ENCODE peak calls at places on chromosomes 6 and 20, in eight cellular contexts. Y is colonic mucosa, D is H9, O is IMR-90, F is PC-3, P is fibroblast of lung, B is HCT116, S is mammary epithelial cell. N is an unnamed sample.

GRCh38 chr20:58553841-58554240 is 38.6 kb upstream of the APCDD1L start:
- DNase-seq in O (peak), Y (no peak), D (peak), B (no peak), F (no peak), S (no peak), P (peak), N (no peak)

GRCh38 chr6:45448417-45449389 is 71.0 kb upstream of the SUPT3H start:
- DNase-seq in Y (no peak), F (no peak), B (no peak), O (peak), S (no peak), D (no peak), P (peak), N (peak)

GRCh38 chr20:44850272-44850671 is 35.2 kb upstream of the YWHAB start:
- DNase-seq in P (no peak), B (no peak), F (no peak), Y (peak), D (no peak), O (no peak), S (no peak), N (no peak)

GRCh38 chr6:131216277-131216676 is 81.0 kb downstream of the AKAP7 start:
- DNase-seq in D (no peak), S (no peak), F (no peak), O (no peak), B (no peak), Y (no peak), P (peak), N (no peak)

GRCh38 chr20:3811421-3812258 is 8.7 kb upstream of the AP5S1 start:
- DNase-seq in B (peak), D (no peak), Y (peak), P (peak), O (peak), S (peak), F (peak), N (no peak)

GRCh38 chr6:79719248-79719975 is 88.3 kb downstream of the SH3BGRL2 start:
- DNase-seq in S (peak), F (peak), O (peak), P (peak), D (no peak), Y (no peak), B (no peak), N (no peak)

GRCh38 chr6:143236151-143236788 is 175.6 kb downstream of the AIG1 start:
- DNase-seq in D (peak), Y (no peak), B (peak), O (peak), S (no peak), F (peak), P (peak), N (no peak)

GRCh38 chr6:12865117-12865516 is 148.6 kb downstream of the PHACTR1 start:
- DNase-seq in D (no peak), S (no peak), O (no peak), P (no peak), Y (no peak), F (no peak), B (no peak), N (no peak)

GRCh38 chr20:50415516-50416268 is 94.5 kb upstream of the PTPN1 start:
- DNase-seq in D (peak), B (peak), Y (peak), F (peak), S (peak), P (peak), O (peak), N (no peak)

GRCh38 chr6:134669531-134669930 is 280.4 kb downstream of the ALDH8A1 start:
- DNase-seq in O (no peak), F (no peak), D (no peak), Y (no peak), S (no peak), B (no peak), P (no peak), N (no peak)

GRCh38 chr20:45487231-45487635 is 17.7 kb downstream of the WFDC2 start:
- DNase-seq in P (no peak), D (peak), O (no peak), S (no peak), F (no peak), Y (no peak), B (no peak), N (no peak)

GRCh38 chr6:130981409-130981808 is 81.6 kb downstream of the EPB41L2 start:
- DNase-seq in D (no peak), O (peak), B (no peak), P (peak), F (no peak), S (no peak), Y (no peak), N (no peak)

GRCh38 chr6:149231786-149232185 is 85.7 kb upstream of the TAB2 start:
- DNase-seq in O (peak), Y (no peak), P (no peak), D (no peak), F (no peak), S (no peak), B (no peak), N (no peak)

GRCh38 chr6:131519670-131520436 is 53.2 kb upstream of the ARG1 start:
- DNase-seq in P (peak), F (peak), Y (peak), O (peak), S (peak), D (peak), B (peak), N (peak)

GRCh38 chr20:57428611-57429496 is 37.7 kb downstream of the RBM38 start:
- DNase-seq in B (no peak), Y (no peak), F (no peak), O (no peak), P (no peak), D (no peak), S (no peak), N (no peak)

GRCh38 chr6:15506066-15506465 is 156.8 kb downstream of the DTNBP1 start:
- DNase-seq in B (no peak), P (no peak), O (no peak), Y (no peak), S (no peak), D (no peak), F (no peak), N (no peak)

GRCh38 chr6:163592872-163593271 is 178.4 kb downstream of the QKI start:
- DNase-seq in B (no peak), P (no peak), Y (no peak), O (no peak), D (no peak), S (no peak), F (no peak), N (no peak)

GRCh38 chr6:158605266-158605878 is 39.2 kb downstream of the DYNLT1 start:
- DNase-seq in P (peak), O (peak), F (peak), D (peak), Y (peak), B (peak), S (peak), N (peak)

GRCh38 chr20:46040902-46041535 is 12.0 kb downstream of the SLC12A5 start:
- DNase-seq in P (peak), Y (peak), B (no peak), D (peak), F (peak), S (peak), O (peak), N (peak)

GRCh38 chr6:109781001-109781400 is 89.9 kb downstream of the FIG4 start:
- DNase-seq in F (no peak), S (no peak), B (no peak), O (no peak), D (no peak), P (no peak), Y (no peak), N (no peak)

GRCh38 chr6:170011233-170012142 is 260.1 kb downstream of the ERMARD start:
- DNase-seq in F (no peak), P (no peak), S (no peak), D (peak), Y (peak), O (no peak), B (no peak), N (no peak)

GRCh38 chr6:5619249-5619648 is 357.9 kb downstream of the FARS2 start:
- DNase-seq in F (no peak), D (no peak), P (no peak), S (no peak), O (no peak), Y (no peak), B (no peak), N (no peak)

GRCh38 chr20:1888796-1889463 is 6.3 kb upstream of the SIRPA start:
- DNase-seq in S (peak), B (no peak), D (no peak), P (no peak), F (no peak), Y (no peak), O (peak), N (no peak)

GRCh38 chr20:61608275-61609085 is 356.4 kb downstream of the CDH4 start:
- DNase-seq in P (peak), O (peak), D (peak), B (no peak), F (peak), S (peak), Y (no peak), N (peak)

GRCh38 chr20:47816487-47817451 is 31.5 kb upstream of the SULF2 start:
- DNase-seq in P (no peak), B (no peak), Y (no peak), F (no peak), S (peak), O (no peak), D (no peak), N (peak)

GRCh38 chr20:25287631-25288290 is 39.9 kb downstream of the PYGB start:
- DNase-seq in O (no peak), B (no peak), D (no peak), F (no peak), S (no peak), P (no peak), Y (no peak), N (no peak)

GRCh38 chr6:154232013-154232920 is 124.3 kb downstream of the IPCEF1 start:
- DNase-seq in Y (no peak), S (no peak), F (peak), D (no peak), B (no peak), P (peak), O (peak), N (no peak)

GRCh38 chr6:80553071-80553740 is 446.7 kb downstream of the BCKDHB start:
- DNase-seq in P (peak), Y (no peak), B (no peak), S (no peak), F (no peak), O (no peak), D (no peak), N (no peak)

GRCh38 chr20:64010711-64011237 is 25.2 kb upstream of the C20orf204 start:
- DNase-seq in P (no peak), B (no peak), F (peak), Y (no peak), D (no peak), O (peak), S (no peak), N (no peak)

GRCh38 chr20:23524146-23524545 is 33.2 kb downstream of the CST8 start:
- DNase-seq in O (no peak), S (no peak), Y (no peak), P (no peak), F (no peak), D (no peak), B (no peak), N (no peak)

GRCh38 chr20:40681684-40682083 is 7.4 kb downstream of the MAFB start:
- DNase-seq in B (no peak), Y (no peak), D (no peak), P (no peak), F (no peak), O (no peak), S (no peak), N (no peak)

GRCh38 chr6:14046476-14047068 is 71.0 kb upstream of the CD83 start:
- DNase-seq in O (peak), Y (peak), D (peak), F (peak), S (peak), P (peak), B (peak), N (peak)

GRCh38 chr6:12182676-12183075 is 107.5 kb upstream of the EDN1 start:
- DNase-seq in Y (no peak), D (no peak), B (no peak), P (peak), S (peak), O (peak), F (peak), N (no peak)

GRCh38 chr6:38531134-38531533 is 108.6 kb downstream of the BTBD9 start:
- DNase-seq in O (no peak), D (no peak), Y (no peak), S (no peak), B (no peak), F (no peak), P (no peak), N (no peak)

GRCh38 chr6:89997456-89998445 is 103.5 kb downstream of the GJA10 start:
- DNase-seq in O (no peak), F (no peak), Y (no peak), P (peak), B (no peak), S (no peak), D (no peak), N (no peak)

GRCh38 chr6:27139753-27140522 is 107.6 kb upstream of the PRSS16 start:
- DNase-seq in D (no peak), S (no peak), B (no peak), F (no peak), Y (peak), P (peak), O (peak), N (peak)

GRCh38 chr20:39342463-39342862 is 380.3 kb downstream of the DHX35 start:
- DNase-seq in Y (no peak), D (no peak), P (no peak), F (no peak), B (no peak), O (no peak), S (no peak), N (peak)

GRCh38 chr6:34235605-34236422 is 859 bp upstream of the HMGA1 start:
- DNase-seq in D (no peak), S (no peak), P (peak), Y (peak), B (no peak), F (peak), O (peak), N (no peak)

GRCh38 chr20:25546048-25546447 is 39.3 kb downstream of the NINL start:
- DNase-seq in Y (no peak), S (no peak), P (no peak), B (no peak), D (no peak), O (no peak), F (no peak), N (no peak)

GRCh38 chr6:136820541-136820940 is 1.9 kb upstream of the PEX7 start:
- DNase-seq in B (no peak), P (no peak), S (no peak), D (no peak), F (no peak), O (no peak), Y (no peak), N (no peak)

GRCh38 chr6:126660376-126660775 is 320.5 kb downstream of the CENPW start:
- DNase-seq in Y (no peak), B (no peak), S (no peak), D (no peak), F (no peak), P (no peak), O (no peak), N (no peak)

GRCh38 chr6:126662966-126663365 is 323.1 kb downstream of the CENPW start:
- DNase-seq in D (no peak), Y (no peak), P (no peak), S (no peak), B (no peak), F (no peak), O (no peak), N (no peak)

GRCh38 chr6:126661646-126662045 is 321.7 kb downstream of the CENPW start:
- DNase-seq in O (peak), S (peak), P (peak), B (no peak), F (no peak), D (no peak), Y (no peak), N (no peak)

DNA sequence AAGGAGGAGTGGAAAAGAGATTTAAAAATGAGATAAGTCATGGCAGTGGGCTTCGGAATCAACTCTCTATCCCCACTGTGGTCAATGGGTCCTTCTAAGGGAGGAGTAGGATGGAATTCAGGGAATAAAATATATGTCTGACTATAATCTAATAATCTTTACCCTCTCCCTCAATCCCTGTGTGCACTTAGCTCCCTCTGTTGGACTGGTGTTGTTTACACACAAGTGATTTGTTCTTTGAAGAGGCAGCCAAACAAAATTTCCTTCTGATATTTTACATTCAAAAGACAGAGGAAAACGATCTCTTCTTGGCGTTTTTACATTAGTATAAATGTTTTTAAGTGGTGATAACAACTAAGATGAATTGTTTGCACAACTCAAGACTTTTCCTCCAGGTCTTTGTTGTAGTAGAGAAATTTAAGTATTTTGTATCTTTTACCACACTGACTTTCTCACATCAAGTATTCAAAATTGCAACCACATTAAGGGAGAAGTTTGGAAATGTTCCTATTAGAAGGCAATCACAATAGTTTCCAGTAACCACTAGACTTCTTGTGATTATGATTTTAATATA is 317.7 kb downstream of the CENPW start:
- DNase-seq in F (peak), D (no peak), P (peak), S (peak), B (peak), O (peak), Y (peak), N (peak)
- TF ChIP-seq CTCF in F (peak), D (peak), P (peak), S (peak), B (peak), O (peak), Y (peak), N (peak)

DNA sequence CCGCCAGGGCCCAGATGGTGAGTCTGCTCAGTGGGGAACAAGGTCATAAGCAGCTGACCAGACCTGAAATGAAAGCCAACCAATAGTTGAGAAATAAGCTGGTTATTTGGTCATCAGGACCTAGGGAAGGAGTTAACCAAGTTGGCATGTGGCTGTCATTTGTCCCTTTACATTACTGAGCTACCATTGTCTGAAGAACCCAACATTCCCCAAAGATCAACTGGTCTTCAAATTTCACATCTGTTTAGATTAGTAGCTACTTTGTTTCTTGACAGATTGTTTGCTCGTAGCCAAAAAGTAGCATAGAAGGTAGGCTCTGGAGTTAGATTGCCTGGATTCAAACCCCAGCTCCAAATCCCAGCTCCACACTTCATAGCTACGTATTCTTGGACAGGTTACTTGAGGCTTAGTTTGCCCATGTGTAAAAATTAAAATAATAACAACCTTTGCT is 1.0 kb downstream of the NFKBIL1 start:
- DNase-seq in O (no peak), P (no peak), S (no peak), D (no peak), B (no peak), Y (no peak), F (no peak), N (no peak)
- H3K9ac ChIP-seq in O (no peak), P (no peak), S (no peak), D (no peak), B (peak), Y (peak), F (peak), N (no peak)

GRCh38 chr6:112237644-112238043 is 16.7 kb downstream of the LAMA4 start:
- DNase-seq in F (peak), D (no peak), B (no peak), S (no peak), P (peak), O (peak), Y (peak), N (no peak)
- H3K27ac ChIP-seq in F (peak), D (no peak), B (no peak), S (no peak), P (peak), O (peak), Y (peak), N (no peak)

GRCh38 chr6:122180132-122180531 is 219.3 kb upstream of the HSF2 start:
- DNase-seq in S (no peak), Y (no peak), O (peak), F (no peak), D (no peak), B (no peak), P (peak), N (no peak)
- TF ChIP-seq CTCF in S (peak), Y (no peak), O (peak), F (no peak), D (peak), B (no peak), P (peak), N (no peak)

GRCh38 chr6:2733736-2734480 is 16.8 kb downstream of the MYLK4 start:
- DNase-seq in Y (no peak), D (peak), O (no peak), F (no peak), P (no peak), S (no peak), B (no peak), N (no peak)

GRCh38 chr6:2734517-2735076 is 16.1 kb downstream of the MYLK4 start:
- DNase-seq in P (peak), O (peak), D (peak), F (no peak), Y (no peak), B (no peak), S (no peak), N (no peak)

GRCh38 chr6:2731281-2731909 is 19.3 kb downstream of the MYLK4 start:
- DNase-seq in O (no peak), B (no peak), D (peak), F (peak), P (peak), S (peak), Y (no peak), N (no peak)

GRCh38 chr6:2732503-2733089 is 18.1 kb downstream of the MYLK4 start:
- DNase-seq in D (no peak), F (no peak), Y (no peak), P (no peak), B (no peak), S (no peak), O (no peak), N (no peak)

GRCh38 chr6:2733324-2733723 is 17.4 kb downstream of the MYLK4 start:
- DNase-seq in Y (peak), F (no peak), D (no peak), P (peak), S (no peak), B (no peak), O (peak), N (no peak)
- H3K9ac ChIP-seq in Y (no peak), F (no peak), D (no peak), P (no peak), S (no peak), B (no peak), O (no peak), N (no peak)